ENCODE peak calls at places on chromosomes 2 and 18, in four cellular contexts. M is neural crest cell, O is cardiac muscle cell, A is left ventricle myocardium inferior. K is an unnamed sample.

GRCh38 chr2:164617466-164617865 is 3.8 kb downstream of the GRB14 start:
- DNase-seq in A (no peak), M (no peak), O (no peak), K (no peak)

GRCh38 chr18:8373486-8373885 is 235.8 kb upstream of the RAB12 start:
- DNase-seq in A (no peak), M (no peak), O (no peak), K (no peak)

GRCh38 chr2:100135415-100135814 is 7.0 kb downstream of the AFF3 start:
- DNase-seq in O (no peak), A (no peak), M (no peak), K (no peak)

GRCh38 chr18:50839996-50840395 is 20.2 kb upstream of the MRO start:
- DNase-seq in O (peak), M (no peak), A (no peak), K (no peak)

GRCh38 chr18:7824970-7825369 is 257.9 kb downstream of the PTPRM start:
- DNase-seq in M (no peak), A (peak), O (no peak), K (no peak)

GRCh38 chr2:207885010-207885409 is 115.3 kb upstream of the FZD5 start:
- DNase-seq in M (no peak), A (no peak), O (no peak), K (no peak)

GRCh38 chr2:162073776-162074578 is at the start of gene DPP4:
- DNase-seq in O (peak), M (peak), A (peak), K (peak)

GRCh38 chr2:1483551-1483950 is 70.3 kb downstream of the TPO start:
- DNase-seq in M (no peak), A (no peak), O (no peak), K (no peak)

GRCh38 chr2:21043744-21044532 is at the start of gene APOB:
- DNase-seq in A (peak), M (peak), O (peak), K (no peak)

GRCh38 chr2:171244970-171245782 is 84.5 kb upstream of the TLK1 start:
- DNase-seq in A (no peak), M (no peak), O (no peak), K (peak)
- TF ChIP-seq CTCF in A (no peak), M (no peak), O (no peak), K (no peak)

DNA sequence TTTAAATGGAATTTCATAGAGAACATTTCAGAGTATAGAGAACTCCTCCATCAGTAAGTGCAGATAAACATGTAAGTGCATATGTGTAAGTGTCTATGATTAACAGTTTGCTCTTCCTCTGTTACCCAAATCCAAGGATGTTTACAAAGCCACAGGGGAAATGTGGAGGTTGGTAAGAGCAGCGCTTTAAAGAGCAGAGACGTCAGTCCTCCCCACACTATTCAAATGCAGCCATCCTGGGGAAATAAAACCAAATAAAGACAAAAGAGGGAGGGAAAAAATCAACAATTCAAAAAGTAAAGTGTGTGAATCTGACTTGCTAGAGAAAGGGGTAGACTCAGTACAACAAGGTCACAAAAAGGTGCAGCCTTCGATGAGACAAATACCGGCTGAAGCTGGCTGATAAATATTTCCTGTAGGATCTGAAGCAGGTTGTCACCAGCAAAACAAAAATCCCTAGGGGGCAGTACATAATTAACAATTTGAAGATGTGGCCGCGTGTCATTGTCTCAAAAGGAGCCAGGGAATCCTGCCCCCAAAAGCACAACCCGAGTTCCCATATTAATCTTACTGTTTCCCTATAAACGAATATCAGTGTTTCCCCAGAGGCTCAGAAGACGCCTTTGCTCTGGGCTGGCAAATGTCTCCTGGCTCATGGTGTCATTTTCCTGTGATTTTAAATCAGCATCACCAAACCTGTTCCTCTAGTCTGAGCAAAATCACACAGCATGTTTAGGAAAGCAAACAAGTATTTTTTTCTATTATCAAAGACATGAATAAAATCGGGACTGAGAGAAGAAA is 216.5 kb downstream of the CDCA7 start:
- DNase-seq in A (no peak), O (peak), M (no peak), K (peak)
- TF ChIP-seq CTCF in A (peak), O (peak), M (peak), K (peak)

GRCh38 chr18:78632111-78632541 is 347.5 kb upstream of the SALL3 start:
- DNase-seq in M (no peak), A (no peak), O (no peak), K (no peak)
- TF ChIP-seq CTCF in M (no peak), A (no peak), O (no peak), K (no peak)

GRCh38 chr2:10892796-10893350 is 18.9 kb upstream of the KCNF1 start:
- DNase-seq in O (no peak), A (no peak), M (no peak), K (no peak)

GRCh38 chr2:10892316-10892715 is 19.4 kb upstream of the KCNF1 start:
- DNase-seq in A (no peak), M (no peak), O (no peak), K (no peak)

GRCh38 chr2:10891848-10892247 is 19.9 kb upstream of the KCNF1 start:
- DNase-seq in M (no peak), A (no peak), O (no peak), K (no peak)

GRCh38 chr2:10895231-10895630 is 16.5 kb upstream of the KCNF1 start:
- DNase-seq in A (no peak), M (no peak), O (no peak), K (no peak)

DNA sequence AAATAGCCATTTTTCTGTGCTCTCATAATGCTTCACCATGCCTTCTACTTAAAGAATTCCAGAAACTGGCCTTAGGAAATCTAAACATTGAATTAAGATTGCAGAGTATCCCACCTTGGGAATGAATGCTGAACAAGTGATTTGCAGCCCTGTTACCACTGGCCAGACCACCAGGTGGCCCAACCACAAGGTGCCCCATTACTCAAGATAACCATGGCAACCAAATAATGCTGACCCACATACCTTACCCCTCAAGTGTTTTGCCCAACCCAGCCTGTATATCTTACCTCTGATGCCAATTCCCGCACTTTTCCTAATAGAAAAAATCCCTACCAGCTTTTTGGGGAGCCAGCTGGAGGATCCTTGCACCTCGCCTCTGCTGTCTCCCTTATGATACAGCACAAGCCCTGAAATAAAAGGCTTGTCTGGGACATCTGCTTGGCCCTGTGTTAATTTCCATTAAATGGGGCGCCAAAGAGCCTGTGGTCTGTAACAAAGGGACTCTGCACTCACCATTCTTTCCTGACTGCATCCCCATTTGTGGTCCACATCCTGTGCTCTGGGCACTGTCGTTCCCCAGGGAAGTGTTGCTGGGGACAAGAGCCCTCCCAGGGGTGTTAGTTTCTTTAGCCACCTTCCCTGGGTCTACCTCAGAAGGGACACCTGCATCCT is 17.3 kb upstream of the KCNF1 start:
- DNase-seq in M (no peak), O (no peak), A (no peak), K (no peak)
- TF ChIP-seq CTCF in M (no peak), O (no peak), A (no peak), K (no peak)

DNA sequence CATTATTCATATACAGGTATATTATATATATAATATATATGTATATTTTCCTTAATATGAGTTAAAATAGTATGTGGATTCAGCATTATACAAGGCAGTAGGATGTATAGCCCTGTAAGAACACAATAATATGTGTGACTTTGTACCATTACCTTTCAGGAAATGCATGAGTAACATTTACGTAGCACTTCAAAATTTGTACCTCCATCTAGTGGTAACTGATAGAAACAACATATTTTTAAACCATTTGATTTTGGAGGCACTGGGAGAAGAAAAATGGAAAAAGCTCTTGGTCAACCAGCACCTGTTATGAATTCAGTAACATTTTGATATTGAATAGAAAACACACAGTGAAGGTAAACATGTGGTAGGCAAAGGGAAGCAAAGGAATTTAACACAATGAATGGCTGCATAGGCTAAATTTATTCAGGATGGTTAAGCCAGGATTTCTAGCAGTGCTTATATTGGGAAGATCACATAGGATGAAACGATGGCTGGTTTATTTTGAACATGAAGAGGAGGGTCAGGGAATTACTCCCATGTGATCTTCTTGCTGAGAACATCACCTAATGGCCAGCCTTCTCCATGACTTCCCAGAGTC is 565.5 kb downstream of the CCDC85A start:
- DNase-seq in A (no peak), O (peak), M (no peak), K (no peak)
- TF ChIP-seq CTCF in A (peak), O (peak), M (peak), K (no peak)

K was measured in Calu3.